ENCODE peak calls at places on chromosomes 6 and 20, in ten cellular contexts. W is heart right ventricle, E is transverse colon, Q is PC-9, B is adrenal gland, H is GM12878, T is psoas muscle, L is uterus, X is hepatocyte, K is H1. R is an unnamed sample.

GRCh38 chr6:41781302-41781711 is 725 bp downstream of the PRICKLE4 start:
- DNase-seq in W (no peak), E (peak), Q (no peak), B (no peak), H (no peak), T (no peak), L (no peak), X (no peak), K (no peak), R (peak)

GRCh38 chr6:37623666-37624065 is 74.0 kb downstream of the MDGA1 start:
- DNase-seq in W (no peak), E (no peak), Q (no peak), B (no peak), H (no peak), T (no peak), L (no peak), X (no peak), K (no peak), R (no peak)

GRCh38 chr6:12602342-12602741 is 114.2 kb upstream of the PHACTR1 start:
- DNase-seq in W (no peak), E (no peak), Q (peak), B (no peak), H (no peak), T (no peak), L (no peak), X (no peak), K (no peak), R (no peak)

GRCh38 chr6:149563203-149563927 is 2.8 kb upstream of the GINM1 start:
- DNase-seq in W (no peak), E (no peak), Q (no peak), B (peak), H (no peak), T (no peak), L (no peak), X (peak), K (no peak), R (no peak)

GRCh38 chr20:11726021-11726420 is 191.7 kb upstream of the BTBD3 start:
- DNase-seq in W (no peak), E (no peak), Q (no peak), B (no peak), H (no peak), T (no peak), L (no peak), X (no peak), K (no peak), R (no peak)

GRCh38 chr6:43934183-43934802 is 164.3 kb downstream of the VEGFA start:
- DNase-seq in W (no peak), E (no peak), Q (no peak), B (no peak), H (no peak), T (no peak), L (no peak), X (no peak), K (no peak), R (no peak)

GRCh38 chr20:21804779-21805178 is 99.3 kb downstream of the PAX1 start:
- DNase-seq in W (no peak), E (no peak), Q (no peak), B (no peak), H (no peak), T (no peak), L (no peak), X (no peak), K (no peak), R (no peak)

GRCh38 chr20:62208061-62208804 is 11.8 kb downstream of the HRH3 start:
- DNase-seq in W (peak), E (no peak), Q (no peak), B (no peak), H (no peak), T (no peak), L (no peak), X (no peak), K (no peak), R (no peak)

GRCh38 chr6:139577991-139578604 is 203.7 kb upstream of the CITED2 start:
- DNase-seq in W (no peak), E (no peak), Q (no peak), B (no peak), H (no peak), T (no peak), L (no peak), X (peak), K (no peak), R (no peak)

GRCh38 chr6:56087421-56087820 is 160.0 kb downstream of the COL21A1 start:
- DNase-seq in W (no peak), E (no peak), Q (no peak), B (no peak), H (no peak), T (no peak), L (no peak), X (no peak), K (no peak), R (no peak)

GRCh38 chr6:52552278-52552643 is 24.6 kb downstream of the TRAM2 start:
- DNase-seq in W (no peak), E (peak), Q (no peak), B (no peak), H (no peak), T (no peak), L (no peak), X (no peak), K (no peak), R (no peak)

GRCh38 chr6:127833336-127833735 is 67.5 kb downstream of the THEMIS start:
- DNase-seq in W (no peak), E (no peak), Q (no peak), B (no peak), H (no peak), T (no peak), L (no peak), X (no peak), K (no peak), R (no peak)

GRCh38 chr6:72850469-72850868 is 228.6 kb downstream of the KCNQ5 start:
- DNase-seq in W (no peak), E (no peak), Q (no peak), B (no peak), H (no peak), T (no peak), L (no peak), X (no peak), K (no peak), R (no peak)

GRCh38 chr6:118649918-118650499 is 1.4 kb downstream of the CEP85L start:
- DNase-seq in W (no peak), E (no peak), Q (no peak), B (no peak), H (no peak), T (no peak), L (no peak), X (no peak), K (no peak), R (no peak)

GRCh38 chr20:53599378-53599777 is 5.7 kb upstream of the ZNF217 start:
- DNase-seq in W (no peak), E (no peak), Q (no peak), B (no peak), H (no peak), T (no peak), L (no peak), X (no peak), K (no peak), R (no peak)

GRCh38 chr6:169289671-169290408 is 36.2 kb upstream of the THBS2 start:
- DNase-seq in W (peak), E (no peak), Q (no peak), B (no peak), H (no peak), T (peak), L (peak), X (no peak), K (no peak), R (no peak)

GRCh38 chr20:31595654-31596411 is 9.3 kb upstream of the ID1 start:
- DNase-seq in W (peak), E (peak), Q (peak), B (peak), H (no peak), T (peak), L (peak), X (peak), K (peak), R (peak)

GRCh38 chr20:50283922-50284810 is 93.5 kb downstream of the CEBPB start:
- DNase-seq in W (no peak), E (peak), Q (peak), B (peak), H (no peak), T (peak), L (no peak), X (peak), K (no peak), R (peak)

DNA sequence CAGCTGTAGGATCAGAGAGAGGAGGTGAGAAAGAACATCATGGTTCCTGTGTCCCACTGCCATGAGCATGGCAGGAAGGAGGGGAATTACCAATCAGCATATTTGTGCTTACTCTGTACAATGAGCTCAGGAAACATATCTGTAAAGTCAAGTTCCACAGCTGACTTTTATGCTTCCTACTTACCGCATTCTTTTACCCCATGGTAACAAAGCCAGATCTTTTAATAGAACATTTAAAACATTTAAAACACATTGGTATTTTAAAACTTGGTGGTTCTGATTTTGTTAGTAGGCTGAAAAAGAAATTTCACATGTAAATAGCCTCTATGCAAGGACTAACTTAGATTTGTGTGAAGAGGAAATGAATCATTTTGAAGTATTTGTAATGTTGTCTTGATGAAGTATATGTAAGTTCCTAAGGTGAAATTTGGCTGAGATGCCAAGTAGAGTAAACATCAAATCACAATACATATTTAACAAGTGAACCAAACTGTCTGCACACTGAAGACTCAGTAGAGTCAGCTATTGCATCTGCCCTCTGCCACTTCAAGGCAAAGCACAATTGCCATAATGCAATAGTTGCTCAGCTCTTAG is 114.7 kb downstream of the GJA10 start:
- DNase-seq in W (no peak), E (no peak), Q (no peak), B (no peak), H (no peak), T (no peak), L (no peak), X (no peak), K (no peak), R (no peak)
- TF ChIP-seq CTCF in W (no peak), E (no peak), Q (no peak), B (no peak), H (no peak), T (no peak), L (no peak), X (no peak), K (no peak), R (no peak)

DNA sequence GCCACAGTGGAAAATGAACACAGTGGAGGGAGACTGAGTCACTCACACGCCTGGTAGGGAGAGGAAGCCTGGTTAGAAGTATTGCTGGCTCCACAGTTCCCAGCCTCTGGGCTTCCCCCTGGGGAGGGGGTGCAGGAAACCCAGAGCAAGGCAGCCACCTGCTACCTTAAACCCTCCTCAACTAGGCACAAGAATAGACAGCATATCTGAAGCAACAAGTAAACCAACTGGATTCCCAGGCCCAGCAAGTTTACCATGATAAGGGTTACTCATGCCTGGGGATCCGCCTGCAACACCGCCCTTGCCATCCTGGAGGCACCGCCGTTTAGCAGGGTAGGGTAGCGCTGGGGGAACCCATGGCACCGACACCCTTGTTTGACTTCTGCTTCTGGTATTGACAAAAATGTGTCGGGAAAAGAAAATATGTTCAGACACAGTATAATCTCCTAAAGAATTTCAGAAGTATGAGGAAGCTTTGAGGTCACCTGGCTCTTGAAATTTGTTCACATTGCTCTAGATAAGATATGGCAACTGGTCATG is 38.3 kb downstream of the SLC22A23 start:
- DNase-seq in W (no peak), E (no peak), Q (peak), B (no peak), H (no peak), T (no peak), L (no peak), X (peak), K (no peak), R (no peak)
- H3K27ac ChIP-seq in W (no peak), E (no peak), Q (peak), B (no peak), H (no peak), T (no peak), L (no peak), X (peak), K (no peak), R (no peak)

GRCh38 chr6:96547654-96548053 is 15.3 kb upstream of the FHL5 start:
- DNase-seq in W (no peak), E (no peak), Q (no peak), B (no peak), H (no peak), T (no peak), L (no peak), X (no peak), K (no peak), R (no peak)

GRCh38 chr6:96545882-96546281 is 17.0 kb upstream of the FHL5 start:
- DNase-seq in W (no peak), E (no peak), Q (no peak), B (no peak), H (no peak), T (no peak), L (no peak), X (no peak), K (no peak), R (no peak)

GRCh38 chr6:96537726-96538125 is 16.1 kb downstream of the UFL1 start:
- DNase-seq in W (no peak), E (no peak), Q (no peak), B (no peak), H (no peak), T (no peak), L (no peak), X (no peak), K (no peak), R (no peak)

GRCh38 chr6:96542702-96543101 is 20.2 kb upstream of the FHL5 start:
- DNase-seq in W (no peak), E (no peak), Q (no peak), B (no peak), H (no peak), T (no peak), L (no peak), X (peak), K (no peak), R (no peak)
- TF ChIP-seq CTCF in W (peak), E (no peak), Q (peak), B (no peak), H (peak), T (peak), L (no peak), X (peak), K (no peak), R (no peak)

GRCh38 chr6:134826889-134827737 is 122.8 kb downstream of the ALDH8A1 start:
- DNase-seq in W (peak), E (peak), Q (peak), B (peak), H (no peak), T (peak), L (peak), X (no peak), K (no peak), R (peak)
- H3K27ac ChIP-seq in W (no peak), E (peak), Q (no peak), B (peak), H (no peak), T (peak), L (peak), X (no peak), K (no peak), R (no peak)

GRCh38 chr20:32983459-32984112 is 20.6 kb downstream of the SUN5 start:
- DNase-seq in W (no peak), E (no peak), Q (no peak), B (no peak), H (no peak), T (no peak), L (no peak), X (no peak), K (no peak), R (no peak)

GRCh38 chr20:32985596-32985995 is 18.6 kb downstream of the SUN5 start:
- DNase-seq in W (no peak), E (no peak), Q (no peak), B (no peak), H (no peak), T (no peak), L (no peak), X (no peak), K (no peak), R (no peak)

GRCh38 chr20:32986331-32986966 is 17.8 kb downstream of the SUN5 start:
- DNase-seq in W (no peak), E (no peak), Q (no peak), B (no peak), H (no peak), T (no peak), L (no peak), X (no peak), K (no peak), R (no peak)

GRCh38 chr20:32984196-32984595 is 20.0 kb downstream of the SUN5 start:
- DNase-seq in W (no peak), E (no peak), Q (no peak), B (no peak), H (no peak), T (no peak), L (no peak), X (peak), K (no peak), R (no peak)

DNA sequence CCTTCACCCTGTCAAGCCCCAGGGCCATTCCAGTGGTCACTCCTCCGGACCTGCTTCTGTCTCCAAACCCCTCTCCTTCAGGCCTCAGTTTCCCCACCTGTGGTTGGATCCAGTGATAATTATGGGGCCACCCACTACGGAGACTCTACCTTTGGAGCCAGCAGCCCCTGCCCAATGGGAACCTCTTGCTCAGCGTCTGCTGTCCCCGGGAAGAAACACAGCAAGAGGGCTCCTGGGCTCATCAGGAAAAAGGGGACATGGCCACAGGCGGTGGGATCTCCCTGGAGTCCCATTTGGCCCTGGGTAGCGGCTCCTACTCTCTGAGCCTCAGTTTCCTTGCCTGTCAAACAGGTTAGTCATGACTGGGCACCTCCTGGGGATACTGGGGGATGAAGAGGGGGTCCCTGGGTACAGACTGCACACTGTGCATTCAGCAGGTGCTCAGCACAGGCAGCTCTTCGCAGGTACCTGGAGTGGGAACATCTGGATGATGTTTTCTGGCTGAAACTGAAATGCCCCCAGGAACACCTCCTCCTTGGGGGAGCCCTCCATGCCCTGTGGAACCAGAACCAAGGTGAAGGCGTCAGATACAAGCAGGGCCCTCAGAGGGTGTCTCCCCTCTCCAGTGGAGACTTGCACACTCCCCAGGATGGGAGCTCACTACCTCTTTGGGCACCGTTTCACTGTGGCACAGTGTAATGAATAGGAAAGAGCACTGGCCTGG is 19.4 kb downstream of the SUN5 start:
- DNase-seq in W (no peak), E (no peak), Q (no peak), B (no peak), H (no peak), T (no peak), L (no peak), X (no peak), K (no peak), R (no peak)
- TF ChIP-seq CTCF in W (no peak), E (no peak), Q (no peak), B (no peak), H (no peak), T (no peak), L (no peak), X (no peak), K (no peak), R (no peak)

GRCh38 chr6:107823047-107823557 is 1.0 kb downstream of the SCML4 start:
- DNase-seq in W (no peak), E (no peak), Q (no peak), B (no peak), H (no peak), T (no peak), L (no peak), X (no peak), K (no peak), R (no peak)
- H3K27ac ChIP-seq in W (no peak), E (peak), Q (no peak), B (no peak), H (no peak), T (no peak), L (no peak), X (no peak), K (no peak), R (peak)

GRCh38 chr20:57867807-57868206 is 158.0 kb upstream of the PMEPA1 start:
- DNase-seq in W (no peak), E (no peak), Q (no peak), B (no peak), H (no peak), T (no peak), L (no peak), X (no peak), K (no peak), R (no peak)
- TF ChIP-seq CTCF in W (no peak), E (no peak), Q (no peak), B (no peak), H (no peak), T (no peak), L (no peak), X (no peak), K (no peak), R (no peak)

GRCh38 chr6:158624684-158625682 is 19.6 kb downstream of the DYNLT1 start:
- DNase-seq in W (no peak), E (no peak), Q (no peak), B (no peak), H (no peak), T (no peak), L (peak), X (no peak), K (no peak), R (no peak)

GRCh38 chr6:158627168-158627939 is 17.2 kb downstream of the DYNLT1 start:
- DNase-seq in W (no peak), E (no peak), Q (no peak), B (no peak), H (no peak), T (no peak), L (no peak), X (no peak), K (no peak), R (no peak)

GRCh38 chr6:158627940-158628211 is 16.7 kb downstream of the DYNLT1 start:
- DNase-seq in W (no peak), E (no peak), Q (no peak), B (no peak), H (no peak), T (no peak), L (no peak), X (no peak), K (no peak), R (no peak)

GRCh38 chr6:158625881-158626305 is 18.6 kb downstream of the DYNLT1 start:
- DNase-seq in W (no peak), E (no peak), Q (no peak), B (no peak), H (no peak), T (no peak), L (peak), X (no peak), K (no peak), R (no peak)

DNA sequence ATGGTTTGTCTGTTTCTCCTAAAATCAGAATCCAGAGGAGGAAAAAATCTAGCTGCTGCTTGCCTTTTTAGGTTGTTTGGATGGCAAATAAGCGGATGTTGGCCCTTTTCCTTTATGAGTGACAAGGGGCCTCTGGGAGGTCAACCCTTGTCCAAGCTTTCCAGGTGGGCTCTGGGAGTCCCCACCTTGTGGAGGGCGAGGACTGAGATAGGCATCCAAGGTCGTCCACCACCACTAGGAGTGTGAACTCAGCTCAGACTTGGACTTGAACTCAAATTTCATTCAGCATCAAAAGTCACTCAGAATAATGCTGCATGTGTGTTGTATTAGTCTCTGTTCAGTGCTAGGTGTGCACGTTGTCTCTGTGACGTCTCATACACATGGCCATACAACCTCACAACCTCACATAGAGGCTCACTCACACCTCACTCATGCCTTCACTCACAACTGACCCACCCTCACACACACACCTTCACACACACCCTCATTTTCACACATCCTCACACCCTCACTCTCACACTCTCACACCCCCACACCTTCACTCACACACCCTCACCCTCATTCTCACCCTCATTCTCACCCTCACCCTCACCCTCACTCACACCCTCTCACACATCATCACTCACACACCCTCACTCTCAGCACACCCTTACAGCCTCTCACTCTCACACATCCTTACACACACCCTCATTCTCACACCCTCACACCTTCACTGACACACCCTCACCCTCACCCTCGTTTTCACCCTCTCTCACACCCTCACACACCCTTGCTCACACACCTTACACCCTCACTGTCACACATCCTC is 18.0 kb downstream of the DYNLT1 start:
- DNase-seq in W (no peak), E (no peak), Q (no peak), B (no peak), H (no peak), T (no peak), L (no peak), X (no peak), K (no peak), R (no peak)
- H3K27ac ChIP-seq in W (peak), E (no peak), Q (no peak), B (peak), H (no peak), T (no peak), L (peak), X (no peak), K (no peak), R (no peak)

GRCh38 chr6:154404791-154405400 is 48.3 kb upstream of the IPCEF1 start:
- DNase-seq in W (no peak), E (no peak), Q (no peak), B (no peak), H (no peak), T (no peak), L (no peak), X (no peak), K (no peak), R (no peak)
- TF ChIP-seq CTCF in W (no peak), E (no peak), Q (no peak), B (no peak), H (no peak), T (no peak), L (no peak), X (no peak), K (no peak), R (no peak)